ENCODE peak calls at places on chromosomes 16 and 17, in six cellular contexts. Y is fibroblast of mammary gland; W is CD4-positive, alpha-beta T cell; I is Panc1; S is neural crest cell; D is omental fat pad. E is an unnamed sample.

GRCh38 chr17:77316191-77316641 is 175.4 kb downstream of the SEC14L1 start:
- DNase-seq in Y (peak), W (no peak), I (no peak), S (no peak), D (no peak), E (no peak)

GRCh38 chr17:39573447-39574298 is 34.0 kb downstream of the NEUROD2 start:
- DNase-seq in Y (peak), W (no peak), I (no peak), S (peak), D (no peak), E (peak)

GRCh38 chr16:85436636-85437160 is 176.4 kb upstream of the GSE1 start:
- DNase-seq in Y (peak), W (no peak), I (no peak), S (peak), D (no peak), E (no peak)

GRCh38 chr16:51701025-51701424 is 550.0 kb upstream of the SALL1 start:
- DNase-seq in Y (no peak), W (no peak), I (no peak), S (no peak), D (no peak), E (no peak)

GRCh38 chr17:82222816-82223215 is 6.0 kb upstream of the SLC16A3 start:
- DNase-seq in Y (no peak), W (no peak), I (no peak), S (no peak), D (no peak), E (no peak)

GRCh38 chr17:36652716-36653115 is 51.3 kb downstream of the MRM1 start:
- DNase-seq in Y (peak), W (no peak), I (no peak), S (no peak), D (no peak), E (no peak)

GRCh38 chr17:82317394-82318168 is at the start of gene CD7:
- DNase-seq in Y (no peak), W (peak), I (no peak), S (no peak), D (no peak), E (no peak)

GRCh38 chr16:84054916-84055315 is 12.3 kb upstream of the SLC38A8 start:
- DNase-seq in Y (no peak), W (no peak), I (no peak), S (no peak), D (no peak), E (no peak)

GRCh38 chr16:17083628-17084027 is 387.1 kb downstream of the XYLT1 start:
- DNase-seq in Y (no peak), W (no peak), I (no peak), S (no peak), D (no peak), E (no peak)

GRCh38 chr16:86214326-86215232 is 295.7 kb upstream of the FOXF1 start:
- DNase-seq in Y (no peak), W (no peak), I (no peak), S (no peak), D (no peak), E (no peak)

GRCh38 chr16:10877472-10877946 is 507 bp downstream of the CIITA start:
- DNase-seq in Y (no peak), W (no peak), I (no peak), S (no peak), D (no peak), E (no peak)

GRCh38 chr17:55289106-55289446 is 24.3 kb downstream of the HLF start:
- DNase-seq in Y (no peak), W (no peak), I (no peak), S (no peak), D (no peak), E (no peak)

GRCh38 chr16:75236736-75237397 is 14.6 kb downstream of the BCAR1 start:
- DNase-seq in Y (no peak), W (no peak), I (no peak), S (no peak), D (no peak), E (no peak)

GRCh38 chr17:61309857-61310256 is 89.8 kb upstream of the TBX2 start:
- DNase-seq in Y (peak), W (no peak), I (no peak), S (no peak), D (no peak), E (no peak)

GRCh38 chr16:51407921-51408320 is 256.9 kb upstream of the SALL1 start:
- DNase-seq in Y (peak), W (no peak), I (no peak), S (no peak), D (no peak), E (no peak)

GRCh38 chr17:2335726-2336214 is 487 bp downstream of the TSR1 start:
- DNase-seq in Y (no peak), W (no peak), I (no peak), S (no peak), D (no peak), E (no peak)

GRCh38 chr17:59423137-59423703 is 91.8 kb downstream of the YPEL2 start:
- DNase-seq in Y (peak), W (no peak), I (no peak), S (no peak), D (no peak), E (no peak)

GRCh38 chr17:64032081-64032480 is 11.6 kb upstream of the ICAM2 start:
- DNase-seq in Y (peak), W (no peak), I (no peak), S (no peak), D (no peak), E (no peak)

GRCh38 chr17:19002191-19002590 is 2.4 kb downstream of the FAM83G start:
- DNase-seq in Y (no peak), W (no peak), I (no peak), S (no peak), D (no peak), E (no peak)

GRCh38 chr17:78958556-78959191 is 21.0 kb downstream of the LGALS3BP start:
- DNase-seq in Y (no peak), W (no peak), I (no peak), S (no peak), D (no peak), E (no peak)

GRCh38 chr17:78961571-78961970 is 18.2 kb downstream of the LGALS3BP start:
- DNase-seq in Y (no peak), W (no peak), I (no peak), S (no peak), D (no peak), E (no peak)

GRCh38 chr17:78959803-78960202 is 19.9 kb downstream of the LGALS3BP start:
- DNase-seq in Y (no peak), W (no peak), I (no peak), S (no peak), D (no peak), E (no peak)

GRCh38 chr17:78962345-78962983 is 17.3 kb downstream of the LGALS3BP start:
- DNase-seq in Y (peak), W (no peak), I (no peak), S (no peak), D (no peak), E (no peak)

GRCh38 chr17:78960945-78961344 is 18.8 kb downstream of the LGALS3BP start:
- DNase-seq in Y (no peak), W (no peak), I (no peak), S (no peak), D (no peak), E (no peak)
- TF ChIP-seq CTCF in Y (no peak), W (no peak), I (no peak), S (no peak), D (no peak), E (no peak)

GRCh38 chr17:48261297-48261880 is 153.8 kb downstream of the SNX11 start:
- DNase-seq in Y (peak), W (no peak), I (peak), S (peak), D (no peak), E (no peak)
- TF ChIP-seq CTCF in Y (peak), W (no peak), I (peak), S (peak), D (no peak), E (peak)

GRCh38 chr16:2720719-2721633 is 952 bp upstream of the PRSS27 start:
- DNase-seq in Y (peak), W (peak), I (no peak), S (peak), D (peak), E (peak)
- TF ChIP-seq CTCF in Y (no peak), W (peak), I (peak), S (peak), D (no peak), E (peak)

GRCh38 chr16:47061204-47061603 is 82.5 kb downstream of the NETO2 start:
- DNase-seq in Y (no peak), W (no peak), I (no peak), S (no peak), D (no peak), E (no peak)

GRCh38 chr16:47067203-47067602 is 76.5 kb downstream of the NETO2 start:
- DNase-seq in Y (no peak), W (no peak), I (no peak), S (no peak), D (no peak), E (no peak)

GRCh38 chr16:47063011-47063724 is 80.6 kb downstream of the NETO2 start:
- DNase-seq in Y (no peak), W (no peak), I (no peak), S (no peak), D (no peak), E (no peak)

GRCh38 chr16:47065766-47066688 is 77.7 kb downstream of the NETO2 start:
- DNase-seq in Y (no peak), W (no peak), I (no peak), S (no peak), D (no peak), E (no peak)

GRCh38 chr16:47064775-47065174 is 79.0 kb downstream of the NETO2 start:
- DNase-seq in Y (no peak), W (no peak), I (no peak), S (no peak), D (no peak), E (no peak)
- TF ChIP-seq CTCF in Y (no peak), W (no peak), I (no peak), S (no peak), D (no peak), E (no peak)

DNA sequence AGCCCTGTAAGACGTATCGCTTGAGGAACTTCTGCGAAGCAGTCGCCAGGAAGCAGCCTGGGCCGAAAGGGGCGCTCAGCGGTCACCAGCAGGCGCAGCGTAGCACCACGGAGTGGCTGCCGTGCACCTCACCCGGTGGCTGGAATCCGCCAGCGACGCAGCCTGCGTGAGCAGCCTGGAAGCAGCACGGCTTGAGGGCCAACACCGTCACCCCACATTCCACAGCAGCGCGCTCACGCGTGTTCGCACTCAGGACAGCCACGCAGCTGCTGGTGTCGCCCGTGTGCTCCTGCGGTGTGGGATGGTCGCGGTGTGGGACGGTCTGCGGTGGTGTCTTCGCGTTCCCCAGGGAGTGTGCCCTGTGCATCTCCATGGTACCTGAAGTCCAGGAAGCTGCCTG is 9.6 kb downstream of the UBE2I start:
- DNase-seq in Y (no peak), W (no peak), I (no peak), S (no peak), D (no peak), E (no peak)
- TF ChIP-seq CTCF in Y (no peak), W (no peak), I (no peak), S (no peak), D (no peak), E (no peak)

E was measured in GM13977.